ENCODE peak calls at places on chromosomes 13 and 19, in four cellular contexts. F, T, Z and U are unnamed samples.

GRCh38 chr13:36706755-36707154 is 32.9 kb downstream of the SERTM1 start:
- DNase-seq in F (no peak), T (no peak), Z (no peak), U (no peak)

GRCh38 chr19:790971-791604 is 6.2 kb upstream of the PTBP1 start:
- DNase-seq in F (no peak), T (no peak), Z (no peak), U (no peak)

GRCh38 chr13:51222510-51223283 is 499 bp downstream of the FAM124A start:
- DNase-seq in F (no peak), T (peak), Z (no peak), U (no peak)

GRCh38 chr19:44072543-44073401 is 813 bp downstream of the ZNF284 start:
- DNase-seq in F (no peak), T (no peak), Z (no peak), U (no peak)

GRCh38 chr13:95234242-95234641 is 67.0 kb downstream of the ABCC4 start:
- DNase-seq in F (no peak), T (no peak), Z (no peak), U (no peak)

GRCh38 chr19:44961821-44962220 is 6.6 kb downstream of the CLPTM1 start:
- DNase-seq in F (no peak), T (no peak), Z (no peak), U (no peak)

GRCh38 chr13:33710924-33711323 is 107.0 kb upstream of the RFC3 start:
- DNase-seq in F (no peak), T (no peak), Z (no peak), U (no peak)

GRCh38 chr13:25232937-25233515 is 54.3 kb downstream of the MTMR6 start:
- DNase-seq in F (no peak), T (no peak), Z (no peak), U (no peak)

GRCh38 chr19:8174706-8175105 is 25.3 kb upstream of the FBN3 start:
- DNase-seq in F (no peak), T (no peak), Z (no peak), U (no peak)

GRCh38 chr13:84131249-84131648 is 249.0 kb upstream of the SLITRK1 start:
- DNase-seq in F (no peak), T (no peak), Z (no peak), U (no peak)

GRCh38 chr13:110136660-110137585 is 170.0 kb downstream of the COL4A1 start:
- DNase-seq in F (no peak), T (no peak), Z (no peak), U (no peak)

GRCh38 chr13:98459171-98459681 is 117.7 kb downstream of the STK24 start:
- DNase-seq in F (no peak), T (no peak), Z (no peak), U (no peak)

GRCh38 chr19:48836089-48837017 is at the start of gene HSD17B14:
- DNase-seq in F (no peak), T (no peak), Z (no peak), U (no peak)
- TF ChIP-seq CTCF in F (peak), T (peak), Z (no peak), U (peak)

DNA sequence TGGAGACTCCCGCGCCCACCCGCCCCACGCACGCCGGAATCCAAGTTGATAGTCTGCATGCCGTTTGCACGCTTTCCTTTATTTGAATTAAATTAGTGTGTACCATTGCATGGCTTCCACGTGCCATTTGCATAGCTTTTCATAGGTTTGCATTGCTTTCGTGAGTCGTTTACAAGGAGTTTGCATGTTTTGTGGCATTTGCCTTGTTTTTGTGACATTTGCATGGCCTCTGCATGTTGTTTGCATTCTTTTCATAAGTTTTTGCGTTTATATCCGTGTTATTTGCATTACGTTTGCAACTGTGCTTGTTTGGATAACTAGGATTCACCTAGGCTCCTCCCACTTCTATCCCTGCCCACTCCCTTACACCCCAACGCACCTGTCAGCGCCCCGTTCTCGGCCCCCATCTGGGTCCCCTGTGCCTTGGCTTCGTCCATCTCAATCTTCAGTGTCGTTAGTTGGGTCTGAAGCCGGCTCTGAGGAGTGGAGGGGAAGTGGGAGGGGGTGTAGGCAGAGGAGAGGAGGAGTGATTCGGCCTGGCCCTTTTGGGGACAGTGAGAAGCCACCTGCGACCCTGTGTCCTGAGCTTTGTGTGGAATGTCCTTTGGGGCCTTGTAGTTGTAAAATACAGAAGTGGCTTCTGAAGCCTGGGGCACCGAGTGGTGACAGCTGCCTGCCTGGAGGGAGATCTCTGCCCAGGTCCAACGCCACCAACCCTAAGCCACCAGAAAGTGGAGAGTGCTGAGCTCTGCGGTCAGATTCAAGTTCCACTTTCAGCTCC is 2.4 kb downstream of the CCDC194 start:
- DNase-seq in F (no peak), T (no peak), Z (no peak), U (no peak)
- TF ChIP-seq CTCF in F (peak), T (no peak), Z (no peak), U (no peak)

GRCh38 chr13:113002206-113002821 is 33.3 kb downstream of the MCF2L start:
- DNase-seq in F (no peak), T (no peak), Z (no peak), U (no peak)
- TF ChIP-seq CTCF in F (peak), T (no peak), Z (peak), U (peak)

GRCh38 chr19:10220695-10221094 is 10.4 kb downstream of the S1PR2 start:
- DNase-seq in F (no peak), T (no peak), Z (no peak), U (no peak)

GRCh38 chr19:10217085-10217484 is 14.0 kb downstream of the S1PR2 start:
- DNase-seq in F (no peak), T (no peak), Z (no peak), U (no peak)

GRCh38 chr19:10223488-10224213 is 7.5 kb downstream of the S1PR2 start:
- DNase-seq in F (no peak), T (no peak), Z (no peak), U (no peak)

GRCh38 chr19:10222201-10222890 is 8.8 kb downstream of the S1PR2 start:
- DNase-seq in F (no peak), T (no peak), Z (no peak), U (no peak)

DNA sequence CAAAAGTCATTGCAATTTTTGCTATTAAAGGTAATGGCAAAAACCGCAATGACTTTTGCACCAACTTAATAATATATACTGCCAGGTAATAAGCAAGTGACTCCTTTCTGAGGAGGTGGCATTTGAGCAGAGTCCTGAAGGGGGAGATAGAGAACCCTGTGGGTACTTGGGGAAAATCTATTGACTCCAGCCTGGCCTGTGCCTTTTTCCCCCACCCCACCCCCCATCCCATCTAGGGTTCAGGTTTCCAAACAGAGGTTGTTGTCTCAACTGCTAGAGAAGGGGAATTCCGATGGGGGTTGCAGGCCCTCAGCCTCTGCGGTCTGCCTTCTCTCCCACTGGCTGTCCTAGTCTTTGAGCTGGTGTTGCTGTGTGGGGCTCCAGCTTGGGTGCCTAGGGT is 11.5 kb downstream of the S1PR2 start:
- DNase-seq in F (no peak), T (no peak), Z (no peak), U (no peak)
- TF ChIP-seq CTCF in F (peak), T (no peak), Z (peak), U (peak)

GRCh38 chr19:41895745-41896580 is 13.0 kb downstream of the ARHGEF1 start:
- DNase-seq in F (no peak), T (no peak), Z (no peak), U (no peak)
- TF ChIP-seq CTCF in F (no peak), T (no peak), Z (no peak), U (peak)

GRCh38 chr13:48750588-48751383 is 97.1 kb downstream of the CYSLTR2 start:
- DNase-seq in F (peak), T (peak), Z (no peak), U (no peak)
- TF ChIP-seq CTCF in F (peak), T (no peak), Z (no peak), U (no peak)

DNA sequence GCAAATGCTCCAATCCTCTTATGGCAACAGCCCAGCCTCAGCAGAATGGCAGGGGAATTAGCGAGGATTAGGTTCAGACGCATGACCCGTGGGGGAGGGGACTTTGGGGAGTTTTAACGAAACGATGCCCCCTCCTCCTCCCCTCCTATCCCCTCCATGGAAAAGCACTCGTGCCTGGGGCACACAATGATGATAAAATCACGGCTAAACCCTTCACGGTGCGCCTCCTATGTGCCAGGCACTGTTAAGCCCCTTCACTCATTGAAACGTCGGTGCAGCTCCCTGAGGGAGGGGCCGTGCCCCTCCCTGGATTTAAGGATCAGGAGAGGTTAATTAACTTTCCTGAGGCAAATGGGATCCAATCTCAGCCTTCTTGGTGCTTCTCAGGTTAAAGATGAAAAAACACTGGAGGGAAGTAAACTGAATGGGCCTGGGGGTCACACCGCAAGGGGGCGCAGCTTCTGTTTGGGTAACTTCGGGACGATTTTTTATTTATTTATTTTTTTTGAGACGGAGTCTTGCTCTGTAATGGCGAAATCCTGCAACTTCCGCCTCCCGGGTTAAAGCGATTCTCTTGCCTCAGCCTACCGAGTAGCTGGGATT is 10.1 kb upstream of the TPRX2 start:
- DNase-seq in F (no peak), T (no peak), Z (no peak), U (no peak)
- TF ChIP-seq CTCF in F (peak), T (no peak), Z (peak), U (peak)

GRCh38 chr13:68234278-68234677 is 1004.1 kb upstream of the PCDH9 start:
- DNase-seq in F (no peak), T (no peak), Z (no peak), U (no peak)
- TF ChIP-seq CTCF in F (no peak), T (no peak), Z (no peak), U (no peak)

DNA sequence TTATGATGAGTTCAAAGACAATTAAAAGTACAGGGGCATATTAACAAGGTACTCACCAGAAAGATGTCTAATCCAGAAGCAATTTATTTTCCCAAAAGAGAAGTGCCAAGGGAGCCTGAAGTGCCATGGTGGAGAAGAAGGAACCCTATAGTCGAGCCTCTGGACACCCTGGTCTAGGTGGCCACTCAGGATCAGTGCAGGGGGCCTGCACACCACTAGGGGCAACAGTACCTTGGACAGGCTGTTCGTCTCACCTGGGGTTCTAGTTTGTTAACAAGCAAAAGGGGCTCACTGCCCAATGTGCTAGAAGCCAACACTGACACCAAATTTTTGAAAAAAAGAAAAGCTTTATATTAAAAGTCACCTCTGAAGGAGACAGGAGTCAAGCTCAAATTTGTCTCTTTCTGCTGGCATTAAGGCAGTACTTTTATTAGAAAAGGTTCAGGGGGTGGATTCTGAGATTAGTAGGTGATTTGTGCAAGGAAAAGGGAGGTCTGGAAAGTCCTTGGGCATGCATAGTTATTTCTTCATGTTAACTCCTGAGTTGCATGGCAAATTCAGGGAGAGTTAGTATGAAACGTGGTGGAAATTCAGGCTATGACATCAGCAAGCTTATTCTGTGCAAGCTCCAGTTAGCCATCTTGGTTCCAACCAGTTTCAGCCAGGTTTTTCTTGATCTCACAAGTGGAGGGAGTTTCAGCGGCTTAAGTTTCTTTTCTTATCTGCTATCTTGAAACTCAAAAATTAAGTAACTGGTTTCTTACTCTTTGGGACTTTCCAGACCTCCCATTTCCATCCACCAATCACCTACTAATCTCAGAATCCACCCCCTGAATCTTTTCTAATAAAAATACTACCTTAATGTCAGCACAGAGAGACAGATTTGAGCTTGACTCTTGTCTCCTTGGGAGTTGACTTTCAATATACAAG is 884 bp upstream of the CBY2 start:
- DNase-seq in F (no peak), T (no peak), Z (no peak), U (no peak)
- TF ChIP-seq CTCF in F (no peak), T (no peak), Z (no peak), U (no peak)